ENCODE peak calls at places on chromosomes 12 and 14, in nine cellular contexts. Y is epithelial cell of prostate; R is endothelial cell; O is activated naive CD4-positive, alpha-beta T cell; L is mesenteric fat pad; T is hepatic stellate cell; F is NCI-H524; P is GM10248; J is fibroblast of lung. X is an unnamed sample.

GRCh38 chr12:5220835-5221234 is 177.2 kb downstream of the KCNA5 start:
- DNase-seq in Y (no peak), R (no peak), O (no peak), L (no peak), T (no peak), F (no peak), P (no peak), J (no peak), X (no peak)

GRCh38 chr14:20578325-20578724 is 9.5 kb downstream of the RNASE11 start:
- DNase-seq in Y (no peak), R (no peak), O (no peak), L (no peak), T (no peak), F (no peak), P (no peak), J (no peak), X (no peak)

GRCh38 chr12:111420494-111420893 is 14.8 kb downstream of the SH2B3 start:
- DNase-seq in Y (no peak), R (no peak), O (no peak), L (no peak), T (no peak), F (no peak), P (no peak), J (no peak), X (no peak)

GRCh38 chr12:100251917-100252316 is 15.0 kb downstream of the DEPDC4 start:
- DNase-seq in Y (no peak), R (no peak), O (no peak), L (no peak), T (no peak), F (peak; percentile 2), P (no peak), J (no peak), X (no peak)

GRCh38 chr12:117010693-117011451 is 88.3 kb downstream of the TESC start:
- DNase-seq in Y (no peak), R (no peak), O (no peak), L (no peak), T (no peak), F (no peak), P (no peak), J (no peak), X (no peak)

GRCh38 chr12:2679068-2679815 is 115.5 kb upstream of the FKBP4 start:
- DNase-seq in Y (no peak), R (no peak), O (no peak), L (no peak), T (no peak), F (no peak), P (no peak), J (no peak), X (no peak)

GRCh38 chr12:117125275-117125613 is 26.0 kb upstream of the TESC start:
- DNase-seq in Y (no peak), R (no peak), O (no peak), L (no peak), T (no peak), F (peak; percentile 32), P (no peak), J (no peak), X (peak; percentile 57)

GRCh38 chr14:69658664-69659261 is 47.4 kb downstream of the SUSD6 start:
- DNase-seq in Y (peak; percentile 57), R (no peak), O (no peak), L (no peak), T (no peak), F (no peak), P (no peak), J (no peak), X (no peak)

GRCh38 chr12:117872521-117873169 is 96.1 kb downstream of the KSR2 start:
- DNase-seq in Y (no peak), R (no peak), O (no peak), L (no peak), T (no peak), F (peak; percentile 79), P (no peak), J (no peak), X (no peak)

GRCh38 chr12:132258543-132258942 is 70.8 kb downstream of the GALNT9 start:
- DNase-seq in Y (no peak), R (no peak), O (no peak), L (no peak), T (no peak), F (no peak), P (no peak), J (no peak), X (no peak)

GRCh38 chr12:113097716-113098427 is 37.7 kb downstream of the RASAL1 start:
- DNase-seq in Y (no peak), R (no peak), O (no peak), L (no peak), T (peak; percentile 63), F (peak; percentile 70), P (no peak), J (no peak), X (no peak)

GRCh38 chr12:127174881-127175280 is 1092.1 kb upstream of the TMEM132C start:
- DNase-seq in Y (no peak), R (no peak), O (no peak), L (no peak), T (no peak), F (no peak), P (no peak), J (no peak), X (no peak)

GRCh38 chr12:127623362-127623761 is 643.6 kb upstream of the TMEM132C start:
- DNase-seq in Y (no peak), R (no peak), O (no peak), L (no peak), T (no peak), F (no peak), P (no peak), J (no peak), X (no peak)

GRCh38 chr12:52506858-52507715 is 13.1 kb downstream of the KRT5 start:
- DNase-seq in Y (no peak), R (no peak), O (no peak), L (no peak), T (peak; percentile 46), F (no peak), P (no peak), J (peak; percentile 66), X (peak; percentile 55)

GRCh38 chr14:37903561-37904191 is 304.0 kb upstream of the SSTR1 start:
- DNase-seq in Y (no peak), R (peak; percentile 16), O (no peak), L (no peak), T (peak; percentile 8), F (peak; percentile 41), P (peak; percentile 14), J (peak; percentile 75), X (peak; percentile 47)

GRCh38 chr12:120290541-120291312 is 976 bp downstream of the RNU4-2 start:
- DNase-seq in Y (peak; percentile 46), R (peak; percentile 43), O (no peak), L (no peak), T (no peak), F (no peak), P (no peak), J (no peak), X (no peak)

GRCh38 chr12:124030510-124030909 is 57.5 kb downstream of the ZNF664 start:
- DNase-seq in Y (no peak), R (no peak), O (no peak), L (no peak), T (peak; percentile 97), F (no peak), P (no peak), J (peak; percentile 66), X (no peak)

GRCh38 chr12:128137140-128137539 is 129.8 kb upstream of the TMEM132C start:
- DNase-seq in Y (no peak), R (no peak), O (no peak), L (no peak), T (no peak), F (no peak), P (no peak), J (no peak), X (no peak)

GRCh38 chr12:89225401-89225800 is 126.9 kb downstream of the DUSP6 start:
- DNase-seq in Y (peak; percentile 85), R (no peak), O (peak; percentile 23), L (no peak), T (no peak), F (no peak), P (peak; percentile 15), J (peak; percentile 22), X (no peak)

GRCh38 chr12:15322164-15323054 is at the start of gene PTPRO:
- DNase-seq in Y (no peak), R (peak; percentile 31), O (no peak), L (no peak), T (peak; percentile 7), F (peak; percentile 40), P (no peak), J (no peak), X (peak; percentile 82)

GRCh38 chr14:22657861-22658260 is 13.7 kb upstream of the OR6J1 start:
- DNase-seq in Y (no peak), R (no peak), O (no peak), L (no peak), T (no peak), F (peak; percentile 30), P (peak; percentile 39), J (peak; percentile 78), X (no peak)

GRCh38 chr12:113314121-113314529 is 20.8 kb downstream of the SLC8B1 start:
- DNase-seq in Y (no peak), R (no peak), O (no peak), L (no peak), T (peak; percentile 76), F (no peak), P (no peak), J (no peak), X (no peak)

GRCh38 chr12:19018302-19018980 is 111.1 kb upstream of the PLEKHA5 start:
- DNase-seq in Y (no peak), R (no peak), O (no peak), L (no peak), T (peak; percentile 46), F (no peak), P (no peak), J (peak; percentile 80), X (no peak)

GRCh38 chr12:118135788-118136558 is at the start of gene PEBP1:
- DNase-seq in Y (peak; percentile 52), R (peak; percentile 94), O (peak; percentile 85), L (peak; percentile 98), T (peak; percentile 98), F (peak; percentile 65), P (peak; percentile 97), J (peak; percentile 87), X (peak; percentile 99)

GRCh38 chr14:96754845-96755184 is 42.4 kb upstream of the VRK1 start:
- DNase-seq in Y (no peak), R (no peak), O (no peak), L (no peak), T (no peak), F (peak; percentile 100), P (no peak), J (no peak), X (peak; percentile 93)

X was measured in D341Med.